ENCODE peak calls at places on chromosomes 2 and 18, in five cellular contexts. P is right lobe of liver, J is HepG2, S is IMR-90, N is breast epithelium. E is an unnamed sample.

GRCh38 chr2:168559187-168559586 is 103.1 kb downstream of the CERS6 start:
- DNase-seq in S (no peak), P (peak; percentile 67), N (no peak), J (no peak), E (no peak)

GRCh38 chr2:46268986-46269385 is 28.2 kb upstream of the EPAS1 start:
- DNase-seq in S (peak; percentile 28), P (no peak), J (no peak), N (no peak), E (no peak)

GRCh38 chr2:8729939-8730338 is 48.1 kb downstream of the ID2 start:
- DNase-seq in N (no peak), S (no peak), P (no peak), J (no peak), E (no peak)

GRCh38 chr2:65381607-65382032 is 50.8 kb downstream of the SPRED2 start:
- DNase-seq in J (no peak), P (no peak), S (no peak), N (no peak), E (no peak)

GRCh38 chr18:52409732-52410131 is 69.7 kb downstream of the DCC start:
- DNase-seq in P (no peak), N (no peak), J (peak; percentile 12), S (no peak), E (no peak)

GRCh38 chr2:10992023-10992791 is 80.5 kb downstream of the KCNF1 start:
- DNase-seq in N (no peak), P (no peak), J (no peak), S (no peak), E (no peak)

GRCh38 chr2:10260130-10260529 is 42.6 kb upstream of the HPCAL1 start:
- DNase-seq in S (no peak), J (no peak), N (no peak), P (peak; percentile 51), E (no peak)

GRCh38 chr2:230905448-230906430 is 19.3 kb downstream of the GPR55 start:
- DNase-seq in N (no peak), P (peak; percentile 46), J (peak; percentile 83), S (peak; percentile 44), E (peak; percentile 77)

GRCh38 chr2:232776435-232776834 is at the start of gene KCNJ13:
- DNase-seq in N (no peak), S (peak; percentile 15), P (no peak), J (no peak), E (no peak)

GRCh38 chr2:237025090-237025865 is 60.4 kb upstream of the COPS8 start:
- DNase-seq in S (peak; percentile 90), N (no peak), P (no peak), J (peak; percentile 80), E (no peak)

GRCh38 chr2:160427629-160428424 is 65.8 kb downstream of the RBMS1 start:
- DNase-seq in J (no peak), N (peak; percentile 43), S (peak; percentile 87), P (no peak), E (no peak)

GRCh38 chr2:12816379-12817306 is 99.9 kb downstream of the TRIB2 start:
- DNase-seq in N (no peak), J (no peak), S (peak; percentile 87), P (no peak), E (no peak)

GRCh38 chr2:140275427-140275826 is 1495.2 kb upstream of the NXPH2 start:
- DNase-seq in J (no peak), P (no peak), N (no peak), S (no peak), E (no peak)

GRCh38 chr2:115825912-115826311 is 1383.5 kb downstream of the DPP10 start:
- DNase-seq in P (no peak), N (no peak), S (no peak), J (no peak), E (no peak)

GRCh38 chr2:219507555-219508443 is 6.5 kb upstream of the ASIC4 start:
- DNase-seq in J (no peak), N (no peak), P (no peak), S (no peak), E (no peak)

GRCh38 chr2:161415041-161415440 is 1.1 kb upstream of the TBR1 start:
- DNase-seq in J (no peak), S (no peak), P (no peak), N (no peak), E (no peak)

GRCh38 chr2:160039166-160039903 is 23.1 kb downstream of the PLA2R1 start:
- DNase-seq in N (no peak), S (peak; percentile 45), P (no peak), J (no peak), E (no peak)

GRCh38 chr2:36659218-36659617 is 37.3 kb upstream of the VIT start:
- DNase-seq in J (no peak), N (no peak), P (no peak), S (no peak), E (no peak)

GRCh38 chr18:35776481-35776880 is 194.9 kb downstream of the GALNT1 start:
- DNase-seq in S (no peak), P (no peak), J (no peak), N (no peak), E (no peak)

GRCh38 chr2:136058951-136059530 is 58.9 kb downstream of the CXCR4 start:
- DNase-seq in P (no peak), J (no peak), S (no peak), N (no peak), E (no peak)

GRCh38 chr2:234678721-234679120 is 181.8 kb upstream of the ARL4C start:
- DNase-seq in J (no peak), P (no peak), S (peak; percentile 67), N (no peak), E (peak; percentile 58)

GRCh38 chr2:45790157-45790723 is 138.8 kb downstream of the PRKCE start:
- DNase-seq in S (no peak), J (no peak), N (no peak), P (no peak), E (no peak)

GRCh38 chr2:231709636-231709980 is 1.3 kb downstream of the PTMA start:
- DNase-seq in S (no peak), J (no peak), N (peak; percentile 45), P (peak; percentile 80), E (no peak)

GRCh38 chr2:141925511-141925910 is 205.3 kb downstream of the LRP1B start:
- DNase-seq in P (no peak), N (no peak), S (no peak), J (no peak), E (no peak)

GRCh38 chr2:147844691-147845607 is at the start of gene ACVR2A:
- DNase-seq in J (peak; percentile 31), S (peak; percentile 28), P (peak; percentile 62), N (peak; percentile 35), E (no peak)

GRCh38 chr2:106192752-106193490 is 1.2 kb downstream of the UXS1 start:
- DNase-seq in P (no peak), S (peak; percentile 87), J (peak; percentile 43), N (no peak), E (no peak)

GRCh38 chr2:152546230-152546837 is 170.9 kb downstream of the PRPF40A start:
- DNase-seq in S (peak; percentile 39), P (no peak), J (no peak), N (no peak), E (no peak)

GRCh38 chr18:56097561-56098095 is 509.6 kb upstream of the TCF4 start:
- DNase-seq in J (no peak), S (no peak), P (no peak), N (no peak), E (no peak)

GRCh38 chr2:217989221-217989948 is 13.4 kb downstream of the TNS1 start:
- DNase-seq in P (no peak), N (no peak), J (no peak), S (no peak), E (no peak)

GRCh38 chr2:38113999-38114708 is 38.2 kb upstream of the CYP1B1 start:
- DNase-seq in J (no peak), P (no peak), S (peak; percentile 51), N (no peak), E (no peak)

GRCh38 chr2:106104332-106105062 is 89.6 kb downstream of the UXS1 start:
- DNase-seq in N (peak; percentile 41), S (peak; percentile 66), P (no peak), J (peak; percentile 72), E (peak; percentile 78)

GRCh38 chr2:953975-954686 is 3.5 kb downstream of the SNTG2 start:
- DNase-seq in J (peak; percentile 18), N (no peak), S (peak; percentile 26), P (peak; percentile 30), E (no peak)

GRCh38 chr2:43238176-43238575 is 11.8 kb upstream of the ZFP36L2 start:
- DNase-seq in N (no peak), S (peak; percentile 15), P (no peak), J (no peak), E (no peak)

GRCh38 chr2:60528366-60528765 is 25.1 kb downstream of the BCL11A start:
- DNase-seq in S (no peak), P (no peak), J (no peak), N (no peak), E (peak; percentile 71)
- H3K4me1 ChIP-seq in S (peaks cover 3% of the 10 kb centered on the region), P (no peaks in the 10 kb centered on the region), J (peaks cover 21% of the 10 kb centered on the region), N (no peaks in the 10 kb centered on the region), E (peaks cover 23% of the 10 kb centered on the region)

GRCh38 chr2:54599914-54600313 is 123.5 kb upstream of the EML6 start:
- DNase-seq in P (peak; percentile 73), N (peak; percentile 86), J (no peak), S (no peak), E (no peak)

GRCh38 chr2:54603357-54603756 is 120.1 kb upstream of the EML6 start:
- DNase-seq in S (peak; percentile 22), P (no peak), N (no peak), J (no peak), E (no peak)

GRCh38 chr2:54602736-54603322 is 120.6 kb upstream of the EML6 start:
- DNase-seq in P (no peak), J (no peak), N (no peak), S (peak; percentile 77), E (no peak)

GRCh38 chr2:54599326-54599710 is 124.1 kb upstream of the EML6 start:
- DNase-seq in S (no peak), P (peak; percentile 69), N (peak; percentile 71), J (no peak), E (no peak)

GRCh38 chr2:54601339-54601738 is 122.1 kb upstream of the EML6 start:
- DNase-seq in N (no peak), J (no peak), S (no peak), P (no peak), E (no peak)
- H3K4me3 ChIP-seq in N (no peak overlapping the region), J (no peak overlapping the region), S (no peak overlapping the region), P (no peak overlapping the region), E (no peak overlapping the region)

DNA sequence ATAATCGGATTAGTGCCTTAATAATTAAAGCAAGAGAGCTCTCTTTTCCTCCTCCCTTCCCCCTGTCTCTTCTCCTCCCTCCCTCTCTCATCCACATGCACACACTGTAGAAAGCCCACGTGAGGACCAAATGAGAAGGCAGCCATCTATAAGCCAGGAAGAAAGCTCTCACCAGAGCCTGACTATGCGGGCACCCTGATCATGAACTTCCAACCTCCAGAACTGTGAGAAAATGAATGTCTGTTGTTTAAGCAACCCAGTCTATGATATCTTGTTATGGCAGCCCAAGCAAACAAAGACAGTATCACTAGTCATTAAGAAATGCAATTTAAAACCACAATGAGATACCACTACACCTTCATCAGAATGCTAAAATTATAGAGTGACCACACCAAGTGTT is 220.3 kb downstream of the EN1 start:
- DNase-seq in J (no peak), S (no peak), N (no peak), P (no peak), E (no peak)
- TF ChIP-seq POLR2A in J (no peak), S (no peak), N (no peak), P (no peak), E (no peak)

DNA sequence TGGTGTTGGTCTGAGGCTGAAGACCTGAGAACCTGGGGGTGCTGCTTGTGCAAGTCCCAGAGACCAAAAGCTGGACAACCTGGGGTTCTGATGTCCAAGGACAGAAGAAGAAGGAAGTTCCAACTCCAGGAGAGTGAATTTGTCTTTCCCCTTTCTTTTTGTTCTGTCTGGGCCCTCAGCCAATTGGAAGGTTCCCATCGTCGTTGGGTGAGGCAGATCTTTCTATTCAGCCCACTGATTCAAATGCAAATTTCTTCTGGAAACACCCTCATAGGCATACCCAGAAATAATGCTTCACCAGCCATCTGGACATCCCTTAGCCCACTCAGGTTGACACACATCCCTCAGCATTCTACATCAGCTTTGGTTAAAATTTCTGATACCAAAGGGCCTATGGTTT is 156.5 kb downstream of the SP3 start:
- DNase-seq in S (no peak), P (no peak), J (no peak), N (no peak), E (no peak)
- H3K4me1 ChIP-seq in S (no peaks in the 10 kb centered on the region), P (no peaks in the 10 kb centered on the region), J (no peaks in the 10 kb centered on the region), N (no peaks in the 10 kb centered on the region), E (no peaks in the 10 kb centered on the region)